ENCODE peak calls at places on chromosome 6, in nine cellular contexts. Q is body of pancreas, I is transverse colon, X is PC-3, U is IMR-90, F is Panc1, P is neural progenitor cell, D is tibial nerve, M is H9. G is an unnamed sample. For H3K9me3 and H3K4me1, the result is how much of the 10 kb centered on the place peaks cover.

GRCh38 chr6:127352519-127352918 is 9.1 kb upstream of the ECHDC1 start:
- DNase-seq in Q (no peak), I (no peak), X (no peak), U (no peak), F (no peak), P (no peak), D (no peak), M (no peak), G (no peak)

GRCh38 chr6:71291991-71292390 is 3.4 kb downstream of the OGFRL1 start:
- DNase-seq in Q (no peak), I (no peak), X (no peak), U (peak), F (no peak), P (no peak), D (no peak), M (no peak), G (no peak)

GRCh38 chr6:6332240-6332639 is 11.8 kb upstream of the F13A1 start:
- DNase-seq in Q (no peak), I (no peak), X (no peak), U (no peak), F (no peak), P (no peak), D (no peak), M (no peak), G (no peak)

GRCh38 chr6:113464959-113465358 is 392.2 kb upstream of the MARCKS start:
- DNase-seq in Q (no peak), I (no peak), X (peak), U (peak), F (peak), P (no peak), D (no peak), M (no peak), G (no peak)

GRCh38 chr6:42369568-42369967 is 82.2 kb downstream of the TRERF1 start:
- DNase-seq in Q (no peak), I (peak), X (peak), U (no peak), F (no peak), P (no peak), D (no peak), M (no peak), G (peak)

GRCh38 chr6:56657364-56657763 is 14.7 kb upstream of the DST start:
- DNase-seq in Q (no peak), I (no peak), X (no peak), U (no peak), F (no peak), P (no peak), D (no peak), M (no peak), G (no peak)

GRCh38 chr6:84074988-84075781 is 41.6 kb downstream of the MRAP2 start:
- DNase-seq in Q (no peak), I (no peak), X (peak), U (peak), F (no peak), P (peak), D (no peak), M (peak), G (no peak)

GRCh38 chr6:144364727-144365126 is 79.6 kb downstream of the UTRN start:
- DNase-seq in Q (no peak), I (no peak), X (no peak), U (no peak), F (no peak), P (no peak), D (no peak), M (no peak), G (no peak)

GRCh38 chr6:79040083-79040482 is 38.0 kb downstream of the PHIP start:
- DNase-seq in Q (no peak), I (no peak), X (no peak), U (peak), F (no peak), P (no peak), D (no peak), M (no peak), G (no peak)

GRCh38 chr6:75275067-75275466 is 9.5 kb downstream of the TMEM30A start:
- DNase-seq in Q (no peak), I (no peak), X (peak), U (peak), F (no peak), P (no peak), D (no peak), M (no peak), G (no peak)

GRCh38 chr6:134063966-134064445 is 11.6 kb upstream of the SLC2A12 start:
- DNase-seq in Q (peak), I (peak), X (peak), U (peak), F (no peak), P (peak), D (peak), M (peak), G (no peak)

GRCh38 chr6:155528982-155529453 is 73.4 kb upstream of the NOX3 start:
- DNase-seq in Q (no peak), I (no peak), X (peak), U (peak), F (no peak), P (no peak), D (no peak), M (no peak), G (no peak)

GRCh38 chr6:147873826-147874225 is 365.3 kb downstream of the SAMD5 start:
- DNase-seq in Q (no peak), I (no peak), X (no peak), U (peak), F (no peak), P (no peak), D (no peak), M (no peak), G (no peak)

GRCh38 chr6:5532941-5533340 is 271.6 kb downstream of the FARS2 start:
- DNase-seq in Q (no peak), I (no peak), X (no peak), U (no peak), F (no peak), P (no peak), D (no peak), M (no peak), G (no peak)

GRCh38 chr6:41376176-41376575 is 40.8 kb downstream of the NCR2 start:
- DNase-seq in Q (no peak), I (no peak), X (no peak), U (no peak), F (no peak), P (no peak), D (no peak), M (no peak), G (no peak)

GRCh38 chr6:8218861-8219260 is 116.5 kb upstream of the EEF1E1 start:
- DNase-seq in Q (no peak), I (no peak), X (no peak), U (no peak), F (no peak), P (no peak), D (no peak), M (no peak), G (no peak)

GRCh38 chr6:5726976-5727718 is 279.6 kb downstream of the NRN1 start:
- DNase-seq in Q (no peak), I (no peak), X (no peak), U (peak), F (no peak), P (no peak), D (no peak), M (no peak), G (no peak)

GRCh38 chr6:56270812-56271441 is 23.5 kb upstream of the COL21A1 start:
- DNase-seq in Q (no peak), I (no peak), X (no peak), U (no peak), F (no peak), P (no peak), D (no peak), M (no peak), G (no peak)

GRCh38 chr6:71077655-71078054 is 120.8 kb upstream of the B3GAT2 start:
- DNase-seq in Q (no peak), I (no peak), X (no peak), U (no peak), F (no peak), P (no peak), D (no peak), M (no peak), G (no peak)

GRCh38 chr6:87230801-87231200 is 75.4 kb downstream of the ZNF292 start:
- DNase-seq in Q (no peak), I (no peak), X (no peak), U (peak), F (no peak), P (no peak), D (no peak), M (no peak), G (no peak)

GRCh38 chr6:162615016-162615717 is 112.4 kb downstream of the PRKN start:
- DNase-seq in Q (peak), I (no peak), X (no peak), U (no peak), F (no peak), P (no peak), D (no peak), M (no peak), G (no peak)

GRCh38 chr6:90179190-90180169 is 117.2 kb downstream of the BACH2 start:
- DNase-seq in Q (no peak), I (no peak), X (peak), U (no peak), F (no peak), P (peak), D (no peak), M (no peak), G (peak)

GRCh38 chr6:96394727-96395126 is 126.9 kb upstream of the UFL1 start:
- DNase-seq in Q (peak), I (no peak), X (peak), U (no peak), F (no peak), P (peak), D (no peak), M (no peak), G (no peak)

GRCh38 chr6:139967497-139967896 is 593.0 kb upstream of the CITED2 start:
- DNase-seq in Q (no peak), I (no peak), X (no peak), U (peak), F (no peak), P (no peak), D (no peak), M (no peak), G (no peak)

GRCh38 chr6:73290435-73290834 is 27.4 kb upstream of the KHDC1 start:
- DNase-seq in Q (no peak), I (no peak), X (peak), U (peak), F (no peak), P (no peak), D (no peak), M (no peak), G (no peak)

GRCh38 chr6:24906314-24906713 is 29.4 kb downstream of the RIPOR2 start:
- DNase-seq in Q (no peak), I (no peak), X (no peak), U (no peak), F (no peak), P (no peak), D (no peak), M (no peak), G (no peak)

GRCh38 chr6:113859349-113860164 is 2.4 kb downstream of the MARCKS start:
- DNase-seq in Q (peak), I (peak), X (peak), U (peak), F (no peak), P (peak), D (peak), M (peak), G (peak)

GRCh38 chr6:83044211-83044768 is 21.4 kb downstream of the UBE3D start:
- DNase-seq in Q (no peak), I (no peak), X (no peak), U (no peak), F (no peak), P (no peak), D (no peak), M (no peak), G (no peak)

GRCh38 chr6:107173779-107174178 is 58.5 kb upstream of the BEND3 start:
- DNase-seq in Q (no peak), I (no peak), X (peak), U (peak), F (no peak), P (no peak), D (no peak), M (no peak), G (no peak)

GRCh38 chr6:166369741-166370140 is 13.0 kb downstream of the MPC1 start:
- DNase-seq in Q (no peak), I (no peak), X (no peak), U (no peak), F (no peak), P (no peak), D (no peak), M (no peak), G (no peak)

GRCh38 chr6:99611148-99611547 is 4.5 kb downstream of the PRDM13 start:
- DNase-seq in Q (no peak), I (no peak), X (no peak), U (peak), F (no peak), P (peak), D (no peak), M (no peak), G (no peak)

GRCh38 chr6:99613705-99614429 is 7.2 kb downstream of the PRDM13 start:
- DNase-seq in Q (no peak), I (no peak), X (no peak), U (no peak), F (no peak), P (peak), D (no peak), M (peak), G (peak)

GRCh38 chr6:99614430-99615161 is 8.0 kb downstream of the PRDM13 start:
- DNase-seq in Q (peak), I (peak), X (no peak), U (no peak), F (no peak), P (peak), D (no peak), M (peak), G (peak)

GRCh38 chr6:99612551-99613397 is 6.1 kb downstream of the PRDM13 start:
- DNase-seq in Q (no peak), I (no peak), X (no peak), U (no peak), F (no peak), P (peak), D (no peak), M (peak), G (no peak)

DNA sequence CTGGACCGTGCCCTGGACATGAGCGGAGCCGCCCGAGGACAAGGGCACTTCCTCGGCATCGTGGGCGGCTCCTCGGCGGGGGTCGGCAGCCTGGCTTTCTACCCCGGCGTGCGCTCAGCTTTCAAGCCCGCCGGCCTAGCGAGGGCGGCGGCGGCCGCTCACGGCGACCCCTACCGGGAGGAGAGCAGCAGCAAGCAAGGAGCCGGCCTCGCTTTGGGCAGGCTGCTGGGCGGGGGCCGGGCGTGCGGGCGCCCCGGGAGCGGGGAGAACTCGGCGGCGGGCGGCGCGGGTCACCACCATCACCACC is 6.7 kb downstream of the PRDM13 start:
- DNase-seq in Q (peak), I (peak), X (no peak), U (peak), F (no peak), P (peak), D (no peak), M (peak), G (peak)
- TF ChIP-seq CTCF in Q (peak), I (no peak), X (no peak), U (peak), F (no peak), P (peak), D (peak), M (peak), G (peak)

GRCh38 chr6:119423996-119424395 is 74.4 kb upstream of the MAN1A1 start:
- DNase-seq in Q (no peak), I (no peak), X (no peak), U (no peak), F (no peak), P (no peak), D (no peak), M (no peak), G (no peak)
- H3K9me3 ChIP-seq in Q (under half), I (under half), X (under half), U (under half), F (under half), P (under half), D (under half), M (under half), G (under half)

GRCh38 chr6:69812746-69813427 is 16.1 kb upstream of the LMBRD1 start:
- DNase-seq in Q (no peak), I (no peak), X (peak), U (no peak), F (no peak), P (no peak), D (no peak), M (no peak), G (no peak)
- H3K4me1 ChIP-seq in Q (under half), I (under half), X (under half), U (under half), F (under half), P (under half), D (under half), M (under half), G (under half)

DNA sequence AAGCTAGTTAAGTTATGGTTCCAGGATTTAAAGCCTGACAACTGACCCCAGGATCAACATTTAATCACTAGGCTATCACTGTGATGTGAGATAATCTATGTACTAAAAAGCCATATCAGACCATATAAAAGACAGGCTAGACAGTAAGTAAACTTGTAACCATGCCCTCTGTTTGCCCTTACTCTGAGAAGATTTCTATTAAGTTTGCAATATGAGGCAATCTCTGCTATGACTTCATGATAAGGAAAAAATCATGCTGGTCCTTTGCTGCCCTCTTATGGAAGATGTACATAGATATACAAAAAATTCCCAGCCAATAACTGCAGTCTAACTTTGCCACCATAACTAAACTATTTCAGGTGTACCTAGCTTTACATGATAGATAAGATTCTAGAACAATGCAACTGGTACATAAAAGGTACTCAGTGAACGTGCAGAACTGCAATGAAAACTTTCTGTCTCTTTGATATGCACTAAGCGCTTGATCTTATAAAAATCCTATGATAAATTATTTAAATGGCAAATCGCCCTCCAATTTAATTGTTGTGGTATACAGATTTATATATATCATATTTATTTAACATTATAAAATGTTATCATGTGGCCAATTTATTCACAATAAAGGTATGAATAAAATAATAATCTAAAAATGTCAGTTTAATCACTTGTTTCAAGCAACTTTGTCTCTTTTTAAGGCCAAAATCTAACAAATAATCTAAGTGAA is 70.5 kb downstream of the FAM217A start:
- DNase-seq in Q (no peak), I (no peak), X (peak), U (peak), F (no peak), P (no peak), D (no peak), M (no peak), G (no peak)
- TF ChIP-seq CTCF in Q (peak), I (peak), X (peak), U (peak), F (peak), P (peak), D (peak), M (peak), G (peak)

DNA sequence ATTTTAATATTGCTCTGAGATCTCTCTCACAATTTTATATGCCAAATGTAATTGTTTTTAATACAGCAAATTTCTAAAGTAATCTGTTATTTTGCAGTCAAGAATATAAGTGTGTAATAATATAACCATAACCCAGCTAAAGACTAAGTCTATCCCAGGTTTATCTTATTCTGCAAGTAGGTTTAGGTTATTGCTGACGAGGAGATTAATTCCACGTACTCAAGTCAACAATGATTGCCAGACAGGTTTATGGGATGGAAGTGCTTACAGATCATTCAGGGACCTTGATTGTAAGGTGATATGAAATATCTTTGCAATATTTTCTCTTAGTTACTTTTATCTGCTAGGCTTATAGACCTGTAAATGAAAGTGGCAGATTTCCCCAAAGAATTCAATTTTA is 698.3 kb downstream of the HDGFL1 start:
- DNase-seq in Q (no peak), I (no peak), X (no peak), U (no peak), F (no peak), P (no peak), D (no peak), M (no peak), G (no peak)
- H3K9me3 ChIP-seq in Q (under half), I (under half), X (under half), U (under half), F (under half), P (under half), D (under half), M (under half), G (under half)

GRCh38 chr6:28424163-28424562 is 19.1 kb downstream of the ZSCAN23 start:
- DNase-seq in Q (no peak), I (no peak), X (peak), U (no peak), F (no peak), P (no peak), D (no peak), M (no peak), G (no peak)

GRCh38 chr6:28429781-28430180 is 13.5 kb downstream of the ZSCAN23 start:
- DNase-seq in Q (no peak), I (no peak), X (no peak), U (no peak), F (no peak), P (no peak), D (no peak), M (peak), G (no peak)

GRCh38 chr6:28423546-28423945 is 19.7 kb downstream of the ZSCAN23 start:
- DNase-seq in Q (no peak), I (no peak), X (no peak), U (no peak), F (no peak), P (no peak), D (no peak), M (no peak), G (no peak)

DNA sequence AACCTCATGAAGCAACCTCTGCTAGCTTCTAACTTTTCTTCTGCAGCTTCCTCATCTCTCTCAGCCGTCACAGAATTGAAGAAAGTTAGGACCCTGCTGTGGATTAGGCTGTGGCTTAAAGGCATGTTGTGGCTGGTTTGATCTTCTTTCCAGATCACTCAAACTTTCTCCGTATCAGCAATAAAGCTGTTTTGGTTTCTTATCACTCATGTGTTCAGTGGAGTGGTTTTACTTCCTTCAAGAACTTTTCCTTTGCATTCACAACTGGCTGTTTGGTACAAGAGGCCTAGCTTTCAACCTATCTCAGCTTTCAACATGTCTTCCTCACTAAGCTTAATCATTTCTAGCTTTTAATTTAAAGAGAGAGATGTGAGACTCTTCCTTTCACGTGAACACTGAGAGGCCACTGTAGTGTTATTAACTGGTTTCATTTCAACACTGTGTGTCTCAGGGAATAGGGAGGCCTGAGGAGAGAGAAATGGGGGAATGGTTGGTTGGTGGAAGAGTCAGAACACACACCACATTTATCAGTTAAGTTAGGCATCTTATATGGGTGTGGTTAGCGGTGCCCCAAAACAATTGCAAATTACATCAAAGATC is 17.2 kb downstream of the ZSCAN23 start:
- DNase-seq in Q (no peak), I (no peak), X (no peak), U (no peak), F (no peak), P (no peak), D (no peak), M (no peak), G (no peak)
- H3K4me1 ChIP-seq in Q (under half), I (under half), X (under half), U (under half), F (under half), P (under half), D (under half), M (under half), G (under half)

GRCh38 chr6:37435373-37435772 is 2.4 kb downstream of the CMTR1 start:
- DNase-seq in Q (no peak), I (no peak), X (no peak), U (no peak), F (no peak), P (no peak), D (no peak), M (no peak), G (no peak)

GRCh38 chr6:37432590-37432915 is 468 bp upstream of the CMTR1 start:
- DNase-seq in Q (no peak), I (no peak), X (no peak), U (no peak), F (no peak), P (no peak), D (no peak), M (no peak), G (no peak)

GRCh38 chr6:37435816-37436215 is 2.8 kb downstream of the CMTR1 start:
- DNase-seq in Q (no peak), I (no peak), X (no peak), U (no peak), F (no peak), P (no peak), D (no peak), M (no peak), G (no peak)

GRCh38 chr6:37432916-37433656 is at the start of gene CMTR1:
- DNase-seq in Q (peak), I (peak), X (peak), U (peak), F (peak), P (peak), D (peak), M (peak), G (peak)

GRCh38 chr6:37433657-37434271 is 743 bp downstream of the CMTR1 start:
- DNase-seq in Q (peak), I (no peak), X (no peak), U (peak), F (no peak), P (peak), D (no peak), M (no peak), G (no peak)
- TF ChIP-seq CTCF in Q (no peak), I (no peak), X (no peak), U (no peak), F (no peak), P (no peak), D (no peak), M (no peak), G (no peak)